ENCODE peak calls at places on chromosomes 11 and 22, in ten cellular contexts. V is GM12865, P is HFFc6, Y is stomach, T is upper lobe of right lung, N is neural crest cell, I is B cell, H is fibroblast of pulmonary artery, Q is fibroblast of mammary gland, W is BE2C. X is an unnamed sample.

GRCh38 chr11:96019271-96019670 is 95.4 kb upstream of the MTMR2 start:
- DNase-seq in Q (no peak), T (no peak), V (no peak), Y (no peak), P (no peak), W (no peak), I (no peak), H (no peak), N (no peak), X (no peak)

GRCh38 chr11:45537617-45538016 is 127.8 kb downstream of the CHST1 start:
- DNase-seq in N (no peak), Q (peak; percentile 61), H (peak; percentile 15), I (no peak), W (no peak), V (no peak), Y (no peak), T (no peak), P (no peak), X (no peak)

GRCh38 chr11:35419713-35420333 is 465 bp upstream of the SLC1A2 start:
- DNase-seq in T (peak; percentile 61), W (no peak), Q (peak; percentile 17), V (no peak), H (no peak), N (no peak), Y (no peak), P (no peak), I (no peak), X (no peak)

GRCh38 chr11:8111636-8112035 is 30.6 kb downstream of the TUB start:
- DNase-seq in N (no peak), V (no peak), H (no peak), Q (no peak), I (no peak), P (no peak), T (no peak), Y (no peak), W (no peak), X (no peak)

GRCh38 chr11:103397369-103397768 is 288.1 kb downstream of the DYNC2H1 start:
- DNase-seq in P (peak; percentile 10), V (no peak), T (no peak), H (no peak), Y (no peak), I (no peak), N (no peak), W (no peak), Q (no peak), X (no peak)

GRCh38 chr11:27722117-27722844 is 22.0 kb upstream of the BDNF start:
- DNase-seq in P (peak; percentile 50), W (peak; percentile 8), N (peak; percentile 18), Q (peak; percentile 19), T (no peak), H (peak; percentile 47), I (no peak), V (peak; percentile 22), Y (no peak), X (no peak)

GRCh38 chr11:86636275-86636674 is 36.1 kb downstream of the ME3 start:
- DNase-seq in Y (no peak), N (no peak), W (no peak), I (no peak), H (no peak), T (no peak), Q (no peak), V (no peak), P (peak; percentile 45), X (no peak)

GRCh38 chr11:22778642-22779041 is 51.0 kb downstream of the SVIP start:
- DNase-seq in N (no peak), Q (no peak), Y (no peak), P (no peak), I (no peak), V (no peak), H (no peak), T (no peak), W (no peak), X (no peak)

GRCh38 chr22:25406510-25407210 is 157.8 kb upstream of the GRK3 start:
- DNase-seq in W (no peak), N (no peak), H (no peak), V (no peak), Y (no peak), T (peak; percentile 67), P (no peak), Q (no peak), I (no peak), X (no peak)

GRCh38 chr22:47044722-47045545 is 282.5 kb downstream of the TBC1D22A start:
- DNase-seq in W (no peak), T (peak; percentile 55), Y (no peak), V (no peak), Q (no peak), H (no peak), I (no peak), P (no peak), N (no peak), X (no peak)

GRCh38 chr11:64752106-64752970 is 7.4 kb downstream of the PYGM start:
- DNase-seq in W (no peak), Y (no peak), V (no peak), I (no peak), P (no peak), H (no peak), N (no peak), T (peak; percentile 53), Q (no peak), X (no peak)

GRCh38 chr11:70836071-70836470 is 416.3 kb downstream of the SHANK2 start:
- DNase-seq in Y (no peak), W (no peak), Q (no peak), T (no peak), V (no peak), N (no peak), P (no peak), H (no peak), I (no peak), X (no peak)

GRCh38 chr22:50733521-50734342 is 4.3 kb upstream of the ACR start:
- DNase-seq in I (no peak), P (peak; percentile 37), T (peak; percentile 55), H (peak; percentile 14), N (no peak), Y (no peak), V (no peak), W (peak; percentile 51), Q (peak; percentile 51), X (no peak)

GRCh38 chr11:34647131-34647530 is 26.2 kb downstream of the EHF start:
- DNase-seq in Y (no peak), N (no peak), T (no peak), P (no peak), Q (peak; percentile 43), W (no peak), V (no peak), I (no peak), H (no peak), X (no peak)

GRCh38 chr11:32960553-32961164 is 55.0 kb upstream of the DEPDC7 start:
- DNase-seq in T (no peak), H (peak; percentile 79), W (no peak), Q (peak; percentile 68), P (peak; percentile 60), Y (no peak), I (peak; percentile 47), V (peak; percentile 60), N (no peak), X (peak; percentile 50)
- TF ChIP-seq CTCF in T (peak; percentile 75), H (peak; percentile 64), W (peak; percentile 39), Q (peak; percentile 65), P (peak; percentile 92), Y (peak; percentile 69), I (peak; percentile 81), V (peak; percentile 47), N (peak; percentile 81), X (no peak)

GRCh38 chr11:16804104-16804947 is 65.9 kb downstream of the C11orf58 start:
- DNase-seq in T (no peak), Q (peak; percentile 86), N (no peak), Y (peak; percentile 40), V (no peak), I (no peak), P (no peak), H (peak; percentile 93), W (no peak), X (no peak)
- TF ChIP-seq CTCF in T (no peak), Q (no peak), N (no peak), Y (no peak), V (no peak), I (no peak), P (no peak), H (no peak), W (no peak), X (no peak)

DNA sequence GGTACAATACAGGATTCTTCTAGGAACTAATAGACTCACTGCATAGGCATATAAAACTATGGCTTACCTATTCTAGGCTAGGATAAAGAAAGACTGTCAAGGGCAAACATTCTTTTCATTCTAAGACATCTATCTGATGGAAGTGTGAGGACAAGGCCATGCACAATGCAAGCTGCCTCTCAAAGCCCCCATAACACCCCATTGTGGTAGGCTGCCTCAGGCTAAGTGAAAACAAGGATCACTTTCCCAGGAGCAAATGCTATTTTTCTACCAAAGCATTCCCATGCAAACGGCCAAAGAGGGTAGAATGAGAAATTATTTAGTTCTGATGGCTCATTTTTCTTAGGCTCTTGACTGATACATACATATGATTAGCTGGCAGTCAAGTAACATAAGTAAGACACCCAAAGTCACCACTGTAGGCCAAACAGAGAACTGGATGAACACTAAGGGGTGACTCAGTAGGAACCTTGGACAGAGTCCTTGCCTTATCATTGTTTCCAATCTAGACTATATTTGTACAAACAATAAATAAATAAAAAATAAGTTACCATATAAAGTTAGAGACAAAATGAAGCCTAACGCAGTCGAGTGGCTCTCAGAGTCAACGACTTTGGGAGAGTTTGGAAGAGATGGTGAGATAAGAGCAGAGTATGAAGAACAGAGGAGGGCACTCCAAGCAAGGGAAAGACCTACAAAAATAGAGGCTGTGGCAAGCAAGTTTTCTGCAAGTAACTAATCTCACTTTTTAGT is 303.6 kb downstream of the SBF2 start:
- DNase-seq in V (no peak), Y (no peak), I (no peak), H (no peak), W (no peak), P (peak; percentile 34), N (no peak), Q (peak; percentile 41), T (no peak), X (no peak)
- TF ChIP-seq CTCF in V (no peak), Y (no peak), I (no peak), H (no peak), W (no peak), P (peak; percentile 30), N (no peak), Q (peak; percentile 17), T (peak; percentile 24), X (peak; percentile 4)

GRCh38 chr11:49499117-49499516 is 290.7 kb upstream of the FOLH1 start:
- DNase-seq in V (no peak), N (no peak), I (no peak), Y (no peak), Q (no peak), T (no peak), W (no peak), H (no peak), P (no peak), X (no peak)
- TF ChIP-seq CTCF in V (no peak), N (no peak), I (no peak), Y (no peak), Q (no peak), T (no peak), W (no peak), H (no peak), P (no peak), X (no peak)